ENCODE peak calls at places on chromosomes 3 and 15, in nine cellular contexts. One of them, this sample, is unnamed.

GRCh38 chr15:71054286-71054952 is 60.9 kb upstream of the THSD4 start:
- DNase-seq in fibroblast of lung: peak; percentile 29
- DNase-seq in AG04450: no peak
- DNase-seq in heart right ventricle: no peak
- DNase-seq in astrocyte: no peak
- DNase-seq in tibial artery: no peak
- DNase-seq in RWPE1: no peak
- DNase-seq in ovary: no peak
- DNase-seq in uterus: no peak
- DNase-seq in this sample: no peak

GRCh38 chr3:35663471-35663870 is 24.1 kb downstream of the ARPP21 start:
- DNase-seq in RWPE1: no peak
- DNase-seq in fibroblast of lung: no peak
- DNase-seq in AG04450: no peak
- DNase-seq in ovary: no peak
- DNase-seq in astrocyte: no peak
- DNase-seq in tibial artery: no peak
- DNase-seq in heart right ventricle: peak; percentile 9
- DNase-seq in uterus: no peak
- DNase-seq in this sample: no peak

GRCh38 chr15:59541750-59542149 is 69.8 kb upstream of the GCNT3 start:
- DNase-seq in RWPE1: no peak
- DNase-seq in heart right ventricle: no peak
- DNase-seq in astrocyte: no peak
- DNase-seq in fibroblast of lung: no peak
- DNase-seq in uterus: no peak
- DNase-seq in tibial artery: no peak
- DNase-seq in ovary: no peak
- DNase-seq in AG04450: no peak
- DNase-seq in this sample: no peak

GRCh38 chr3:96182756-96183155 is 631.6 kb upstream of the EPHA6 start:
- DNase-seq in ovary: no peak
- DNase-seq in heart right ventricle: no peak
- DNase-seq in uterus: no peak
- DNase-seq in AG04450: no peak
- DNase-seq in RWPE1: no peak
- DNase-seq in fibroblast of lung: peak; percentile 4
- DNase-seq in astrocyte: no peak
- DNase-seq in tibial artery: no peak
- DNase-seq in this sample: no peak

GRCh38 chr3:168060317-168060716 is 35.4 kb downstream of the GOLIM4 start:
- DNase-seq in RWPE1: no peak
- DNase-seq in fibroblast of lung: no peak
- DNase-seq in ovary: no peak
- DNase-seq in uterus: no peak
- DNase-seq in astrocyte: no peak
- DNase-seq in AG04450: no peak
- DNase-seq in heart right ventricle: no peak
- DNase-seq in tibial artery: no peak
- DNase-seq in this sample: no peak

GRCh38 chr3:67685499-67685898 is 31.1 kb upstream of the SUCLG2 start:
- DNase-seq in astrocyte: no peak
- DNase-seq in fibroblast of lung: no peak
- DNase-seq in ovary: no peak
- DNase-seq in tibial artery: no peak
- DNase-seq in AG04450: no peak
- DNase-seq in uterus: no peak
- DNase-seq in RWPE1: no peak
- DNase-seq in heart right ventricle: no peak
- DNase-seq in this sample: no peak

GRCh38 chr3:141241248-141242034 is 9.8 kb downstream of the PXYLP1 start:
- DNase-seq in fibroblast of lung: peak; percentile 40
- DNase-seq in RWPE1: no peak
- DNase-seq in ovary: no peak
- DNase-seq in uterus: no peak
- DNase-seq in AG04450: no peak
- DNase-seq in tibial artery: peak; percentile 82
- DNase-seq in astrocyte: peak; percentile 30
- DNase-seq in heart right ventricle: peak; percentile 78
- DNase-seq in this sample: no peak

GRCh38 chr15:67024322-67024997 is 40.9 kb upstream of the SMAD3 start:
- DNase-seq in tibial artery: peak; percentile 89
- DNase-seq in AG04450: peak; percentile 92
- DNase-seq in ovary: peak; percentile 74
- DNase-seq in heart right ventricle: peak; percentile 87
- DNase-seq in fibroblast of lung: peak; percentile 95
- DNase-seq in astrocyte: peak; percentile 94
- DNase-seq in uterus: peak; percentile 91
- DNase-seq in RWPE1: peak; percentile 94
- DNase-seq in this sample: peak; percentile 87

GRCh38 chr15:90557651-90558084 is 27.9 kb downstream of the CRTC3 start:
- DNase-seq in ovary: peak; percentile 88
- DNase-seq in astrocyte: peak; percentile 86
- DNase-seq in fibroblast of lung: peak; percentile 87
- DNase-seq in uterus: peak; percentile 85
- DNase-seq in RWPE1: no peak
- DNase-seq in heart right ventricle: peak; percentile 92
- DNase-seq in AG04450: no peak
- DNase-seq in tibial artery: peak; percentile 97
- DNase-seq in this sample: peak; percentile 97

GRCh38 chr15:58994906-58995453 is 7.5 kb downstream of the RNF111 start:
- DNase-seq in RWPE1: no peak
- DNase-seq in uterus: no peak
- DNase-seq in heart right ventricle: no peak
- DNase-seq in ovary: no peak
- DNase-seq in astrocyte: no peak
- DNase-seq in fibroblast of lung: no peak
- DNase-seq in tibial artery: no peak
- DNase-seq in AG04450: no peak
- DNase-seq in this sample: no peak

GRCh38 chr3:129855454-129856419 is 37.8 kb downstream of the TMCC1 start:
- DNase-seq in tibial artery: no peak
- DNase-seq in RWPE1: peak; percentile 22
- DNase-seq in fibroblast of lung: peak; percentile 67
- DNase-seq in ovary: no peak
- DNase-seq in astrocyte: peak; percentile 58
- DNase-seq in uterus: no peak
- DNase-seq in AG04450: peak; percentile 6
- DNase-seq in heart right ventricle: no peak
- DNase-seq in this sample: no peak

GRCh38 chr3:170740726-170741591 is 129.0 kb downstream of the RPL22L1 start:
- DNase-seq in astrocyte: peak; percentile 78
- DNase-seq in uterus: peak; percentile 72
- DNase-seq in heart right ventricle: no peak
- DNase-seq in tibial artery: peak; percentile 80
- DNase-seq in fibroblast of lung: peak; percentile 82
- DNase-seq in AG04450: no peak
- DNase-seq in ovary: peak; percentile 70
- DNase-seq in RWPE1: peak; percentile 72
- DNase-seq in this sample: peak; percentile 82

GRCh38 chr3:172125963-172126403 is 86.6 kb downstream of the FNDC3B start:
- DNase-seq in heart right ventricle: peak; percentile 74
- DNase-seq in ovary: no peak
- DNase-seq in uterus: peak; percentile 69
- DNase-seq in astrocyte: peak; percentile 72
- DNase-seq in AG04450: no peak
- DNase-seq in tibial artery: peak; percentile 61
- DNase-seq in fibroblast of lung: peak; percentile 78
- DNase-seq in RWPE1: no peak
- DNase-seq in this sample: peak; percentile 85

GRCh38 chr3:36678216-36679013 is 85.9 kb downstream of the DCLK3 start:
- DNase-seq in fibroblast of lung: peak; percentile 86
- DNase-seq in AG04450: no peak
- DNase-seq in uterus: no peak
- DNase-seq in RWPE1: no peak
- DNase-seq in tibial artery: no peak
- DNase-seq in ovary: no peak
- DNase-seq in astrocyte: peak; percentile 81
- DNase-seq in heart right ventricle: no peak
- DNase-seq in this sample: no peak

GRCh38 chr3:122520861-122521260 is 6.1 kb upstream of the KPNA1 start:
- DNase-seq in heart right ventricle: no peak
- DNase-seq in tibial artery: no peak
- DNase-seq in astrocyte: no peak
- DNase-seq in AG04450: no peak
- DNase-seq in ovary: no peak
- DNase-seq in RWPE1: no peak
- DNase-seq in uterus: no peak
- DNase-seq in fibroblast of lung: no peak
- DNase-seq in this sample: no peak

GRCh38 chr3:152317956-152318355 is 49.2 kb downstream of the MBNL1 start:
- DNase-seq in RWPE1: no peak
- DNase-seq in heart right ventricle: no peak
- DNase-seq in AG04450: no peak
- DNase-seq in fibroblast of lung: peak; percentile 88
- DNase-seq in uterus: no peak
- DNase-seq in astrocyte: peak; percentile 85
- DNase-seq in tibial artery: no peak
- DNase-seq in ovary: no peak
- DNase-seq in this sample: no peak

GRCh38 chr15:79635897-79636596 is 203.9 kb downstream of the MINAR1 start:
- DNase-seq in heart right ventricle: no peak
- DNase-seq in ovary: no peak
- DNase-seq in fibroblast of lung: peak; percentile 61
- DNase-seq in AG04450: no peak
- DNase-seq in RWPE1: no peak
- DNase-seq in uterus: no peak
- DNase-seq in tibial artery: no peak
- DNase-seq in astrocyte: peak; percentile 49
- DNase-seq in this sample: no peak

DNA sequence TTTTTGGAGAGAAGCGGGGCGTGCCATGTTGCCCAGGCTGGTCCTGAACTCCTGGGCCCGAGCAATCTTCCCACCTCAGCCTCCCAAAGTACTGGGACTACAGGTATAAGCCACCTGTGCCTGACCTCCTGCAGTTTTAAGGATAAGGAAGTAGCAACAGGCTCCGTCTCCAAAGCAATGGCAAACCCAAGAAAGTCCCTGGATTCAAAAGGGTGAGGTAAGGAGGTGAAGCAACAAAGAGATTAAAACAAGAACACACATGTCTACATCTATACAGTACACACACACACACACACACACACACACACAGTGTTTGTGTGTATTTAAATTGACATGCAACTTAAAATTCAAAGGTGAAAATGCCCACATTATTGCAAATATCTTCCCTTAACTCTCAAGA is 58.9 kb downstream of the ABCC5 start:
- DNase-seq in fibroblast of lung: no peak
- DNase-seq in astrocyte: no peak
- DNase-seq in uterus: no peak
- DNase-seq in RWPE1: no peak
- DNase-seq in tibial artery: no peak
- DNase-seq in AG04450: no peak
- DNase-seq in ovary: no peak
- DNase-seq in heart right ventricle: no peak
- DNase-seq in this sample: no peak
- H3K27ac ChIP-seq in fibroblast of lung: no peak overlapping the region
- H3K27ac ChIP-seq in astrocyte: no peak overlapping the region
- H3K27ac ChIP-seq in uterus: no peak overlapping the region
- H3K27ac ChIP-seq in RWPE1: peak overlapping the region; percentile 48
- H3K27ac ChIP-seq in tibial artery: no peak overlapping the region
- H3K27ac ChIP-seq in AG04450: no peak overlapping the region
- H3K27ac ChIP-seq in ovary: no peak overlapping the region
- H3K27ac ChIP-seq in heart right ventricle: no peak overlapping the region
- H3K27ac ChIP-seq in this sample: no peak overlapping the region

GRCh38 chr3:125053304-125053699 is 2.5 kb downstream of the HEG1 start:
- DNase-seq in astrocyte: no peak
- DNase-seq in tibial artery: no peak
- DNase-seq in RWPE1: no peak
- DNase-seq in fibroblast of lung: no peak
- DNase-seq in ovary: no peak
- DNase-seq in heart right ventricle: no peak
- DNase-seq in uterus: no peak
- DNase-seq in AG04450: no peak
- DNase-seq in this sample: no peak

GRCh38 chr3:125055165-125055912 is 458 bp downstream of the HEG1 start:
- DNase-seq in heart right ventricle: no peak
- DNase-seq in astrocyte: no peak
- DNase-seq in uterus: peak; percentile 40
- DNase-seq in tibial artery: no peak
- DNase-seq in ovary: peak; percentile 77
- DNase-seq in RWPE1: peak; percentile 27
- DNase-seq in fibroblast of lung: no peak
- DNase-seq in AG04450: no peak
- DNase-seq in this sample: no peak

GRCh38 chr3:125055913-125056705 is at the start of gene HEG1:
- DNase-seq in heart right ventricle: peak; percentile 93
- DNase-seq in tibial artery: peak; percentile 94
- DNase-seq in fibroblast of lung: peak; percentile 84
- DNase-seq in astrocyte: peak; percentile 68
- DNase-seq in RWPE1: peak; percentile 83
- DNase-seq in ovary: peak; percentile 89
- DNase-seq in uterus: peak; percentile 90
- DNase-seq in AG04450: no peak
- DNase-seq in this sample: peak; percentile 94

GRCh38 chr3:125052671-125053303 is 3.0 kb downstream of the HEG1 start:
- DNase-seq in heart right ventricle: no peak
- DNase-seq in fibroblast of lung: peak; percentile 94
- DNase-seq in astrocyte: peak; percentile 92
- DNase-seq in tibial artery: no peak
- DNase-seq in uterus: no peak
- DNase-seq in AG04450: no peak
- DNase-seq in ovary: no peak
- DNase-seq in RWPE1: no peak
- DNase-seq in this sample: no peak

GRCh38 chr3:125054436-125055164 is 1.2 kb downstream of the HEG1 start:
- DNase-seq in astrocyte: peak; percentile 35
- DNase-seq in RWPE1: peak; percentile 61
- DNase-seq in heart right ventricle: no peak
- DNase-seq in ovary: no peak
- DNase-seq in AG04450: no peak
- DNase-seq in tibial artery: no peak
- DNase-seq in uterus: peak; percentile 50
- DNase-seq in fibroblast of lung: peak; percentile 53
- DNase-seq in this sample: peak; percentile 68
- TF ChIP-seq CTCF in astrocyte: no peak
- TF ChIP-seq CTCF in RWPE1: no peak
- TF ChIP-seq CTCF in heart right ventricle: no peak
- TF ChIP-seq CTCF in ovary: peak; percentile 46
- TF ChIP-seq CTCF in AG04450: peak; percentile 35
- TF ChIP-seq CTCF in tibial artery: peak; percentile 15
- TF ChIP-seq CTCF in uterus: no peak
- TF ChIP-seq CTCF in fibroblast of lung: peak; percentile 25
- TF ChIP-seq CTCF in this sample: no peak

GRCh38 chr3:29747991-29748390 is 467.1 kb downstream of the RBMS3 start:
- DNase-seq in RWPE1: peak; percentile 2
- DNase-seq in uterus: no peak
- DNase-seq in heart right ventricle: peak; percentile 11
- DNase-seq in astrocyte: no peak
- DNase-seq in fibroblast of lung: no peak
- DNase-seq in ovary: no peak
- DNase-seq in AG04450: no peak
- DNase-seq in tibial artery: no peak
- DNase-seq in this sample: no peak
- H3K27ac ChIP-seq in RWPE1: no peak overlapping the region
- H3K27ac ChIP-seq in uterus: no peak overlapping the region
- H3K27ac ChIP-seq in heart right ventricle: peak overlapping the region; percentile 57
- H3K27ac ChIP-seq in astrocyte: no peak overlapping the region
- H3K27ac ChIP-seq in fibroblast of lung: no peak overlapping the region
- H3K27ac ChIP-seq in ovary: no peak overlapping the region
- H3K27ac ChIP-seq in AG04450: no peak overlapping the region
- H3K27ac ChIP-seq in tibial artery: no peak overlapping the region
- H3K27ac ChIP-seq in this sample: no peak overlapping the region

GRCh38 chr15:74628199-74628598 is 12.6 kb downstream of the CLK3 start:
- DNase-seq in tibial artery: no peak
- DNase-seq in ovary: no peak
- DNase-seq in astrocyte: no peak
- DNase-seq in RWPE1: no peak
- DNase-seq in heart right ventricle: no peak
- DNase-seq in fibroblast of lung: no peak
- DNase-seq in uterus: no peak
- DNase-seq in AG04450: no peak
- DNase-seq in this sample: no peak
- TF ChIP-seq CTCF in tibial artery: no peak
- TF ChIP-seq CTCF in ovary: no peak
- TF ChIP-seq CTCF in astrocyte: no peak
- TF ChIP-seq CTCF in RWPE1: no peak
- TF ChIP-seq CTCF in heart right ventricle: no peak
- TF ChIP-seq CTCF in fibroblast of lung: no peak
- TF ChIP-seq CTCF in uterus: no peak
- TF ChIP-seq CTCF in AG04450: no peak
- TF ChIP-seq CTCF in this sample: no peak